ENCODE peak calls at places on chromosomes 6 and 20, in six cellular contexts. F, E, W, L, C and A are unnamed samples.
A peak's percentile ranks its signal among the peaks of the same experiment; 100 is the strongest.

GRCh38 chr6:42078391-42078790 is 28.1 kb downstream of the TAF8 start:
- DNase-seq in C (no peak), W (no peak), E (no peak), F (no peak), L (no peak), A (no peak)

GRCh38 chr6:89412071-89413005 is at the start of gene RRAGD:
- DNase-seq in L (no peak), W (peak; percentile 83), C (no peak), F (peak; percentile 17), E (no peak), A (no peak)

GRCh38 chr20:47792021-47792618 is 6.8 kb upstream of the SULF2 start:
- DNase-seq in E (peak; percentile 79), W (no peak), F (no peak), L (peak; percentile 94), C (peak; percentile 37), A (peak; percentile 91)

GRCh38 chr6:157638779-157639178 is 184.3 kb upstream of the SNX9 start:
- DNase-seq in E (no peak), C (no peak), L (no peak), W (no peak), F (no peak), A (no peak)

GRCh38 chr6:137867685-137868509 is 838 bp downstream of the TNFAIP3 start:
- DNase-seq in L (no peak), F (no peak), E (no peak), C (no peak), W (no peak), A (no peak)

GRCh38 chr6:160081398-160081797 is 40.2 kb upstream of the SLC22A1 start:
- DNase-seq in F (no peak), W (no peak), E (no peak), C (no peak), L (no peak), A (no peak)

GRCh38 chr20:44495257-44495656 is 19.6 kb downstream of the TTPAL start:
- DNase-seq in W (no peak), C (no peak), F (no peak), L (peak; percentile 95), E (peak; percentile 42), A (peak; percentile 94)

GRCh38 chr20:46573788-46574581 is 23.5 kb upstream of the OCSTAMP start:
- DNase-seq in C (no peak), L (no peak), E (no peak), F (no peak), W (no peak), A (no peak)

GRCh38 chr6:128487746-128488145 is 32.7 kb downstream of the PTPRK start:
- DNase-seq in C (no peak), E (no peak), F (no peak), L (peak; percentile 82), W (no peak), A (peak; percentile 80)

GRCh38 chr6:79672631-79673065 is 41.5 kb downstream of the SH3BGRL2 start:
- DNase-seq in L (peak; percentile 66), E (no peak), C (no peak), F (no peak), W (peak; percentile 26), A (peak; percentile 56)